ENCODE peak calls at places on chromosomes 11 and 22, in nine cellular contexts. W, B, V, H, N, Y, F, R and L are unnamed samples.

GRCh38 chr11:1792461-1792860 is 28.7 kb upstream of the CTSD start:
- DNase-seq in V (no peak), W (no peak), B (no peak), N (no peak), F (no peak), H (no peak), Y (no peak), R (no peak), L (no peak)

GRCh38 chr11:64000026-64000739 is 13.9 kb downstream of the OTUB1 start:
- DNase-seq in V (peak), N (peak), F (no peak), R (peak), H (peak), W (peak), B (peak), Y (peak), L (peak)

GRCh38 chr11:112525270-112525669 is 264.6 kb upstream of the PLET1 start:
- DNase-seq in V (no peak), N (peak), W (peak), B (peak), Y (peak), F (no peak), R (no peak), H (peak), L (no peak)

GRCh38 chr11:67316882-67317364 is 13.6 kb downstream of the SSH3 start:
- DNase-seq in Y (peak), B (no peak), N (no peak), V (peak), H (no peak), F (no peak), R (no peak), W (peak), L (no peak)

GRCh38 chr22:38481871-38482332 is 14.0 kb downstream of the KDELR3 start:
- DNase-seq in B (no peak), Y (no peak), N (no peak), H (no peak), R (no peak), W (no peak), V (no peak), F (no peak), L (no peak)

GRCh38 chr22:46871826-46872225 is 109.4 kb downstream of the TBC1D22A start:
- DNase-seq in B (no peak), R (no peak), H (no peak), V (no peak), N (no peak), Y (no peak), W (no peak), F (no peak), L (no peak)

GRCh38 chr11:130633466-130633865 is 185.0 kb downstream of the ADAMTS15 start:
- DNase-seq in N (no peak), H (no peak), R (no peak), W (peak), B (no peak), V (no peak), Y (peak), F (no peak), L (no peak)

GRCh38 chr11:794766-795637 is 3.1 kb downstream of the SLC25A22 start:
- DNase-seq in H (no peak), V (no peak), R (peak), N (no peak), F (peak), Y (no peak), B (no peak), W (no peak), L (no peak)

GRCh38 chr11:117953029-117953671 is 23.9 kb upstream of the TMPRSS13 start:
- DNase-seq in H (no peak), W (no peak), N (no peak), Y (no peak), R (peak), F (no peak), B (no peak), V (no peak), L (no peak)

GRCh38 chr22:50473855-50474671 is 772 bp downstream of the SBF1 start:
- DNase-seq in R (peak), H (no peak), B (no peak), Y (peak), V (no peak), W (peak), F (peak), N (no peak), L (no peak)

GRCh38 chr11:124670732-124671131 is 2.8 kb downstream of the SIAE start:
- DNase-seq in H (no peak), W (peak), F (no peak), B (no peak), V (no peak), N (no peak), Y (no peak), R (peak), L (no peak)

GRCh38 chr22:42336527-42337227 is 66.2 kb upstream of the TCF20 start:
- DNase-seq in R (no peak), H (no peak), V (no peak), N (no peak), Y (no peak), W (peak), F (no peak), B (no peak), L (no peak)

GRCh38 chr11:75352417-75353206 is 1.2 kb upstream of the ARRB1 start:
- DNase-seq in H (peak), Y (no peak), R (no peak), F (peak), V (no peak), N (peak), W (no peak), B (no peak), L (no peak)

GRCh38 chr11:125407046-125407445 is 89.0 kb downstream of the FEZ1 start:
- DNase-seq in F (no peak), R (no peak), Y (no peak), V (no peak), W (peak), N (no peak), B (no peak), H (no peak), L (no peak)

GRCh38 chr11:112537846-112538330 is 277.2 kb upstream of the PLET1 start:
- DNase-seq in Y (peak), N (no peak), F (no peak), H (no peak), R (no peak), B (no peak), V (peak), W (peak), L (no peak)

GRCh38 chr11:130868865-130869264 is 47.4 kb downstream of the SNX19 start:
- DNase-seq in V (no peak), N (no peak), B (no peak), F (no peak), R (no peak), Y (no peak), H (no peak), W (no peak), L (no peak)

GRCh38 chr11:1834132-1834610 is 619 bp upstream of the SYT8 start:
- DNase-seq in R (no peak), Y (no peak), W (peak), H (peak), B (no peak), V (peak), N (no peak), F (peak), L (no peak)

GRCh38 chr11:10499452-10500262 is 41.3 kb downstream of the RNF141 start:
- DNase-seq in V (no peak), H (no peak), N (peak), F (no peak), R (no peak), W (peak), B (peak), Y (no peak), L (no peak)

GRCh38 chr11:123020968-123021367 is 39.3 kb upstream of the BSX start:
- DNase-seq in H (peak), F (peak), B (no peak), Y (peak), N (no peak), R (peak), W (peak), V (peak), L (no peak)

GRCh38 chr11:134905513-134905912 is 493.5 kb upstream of the B3GAT1 start:
- DNase-seq in N (no peak), H (no peak), B (no peak), Y (no peak), R (no peak), W (no peak), F (no peak), V (no peak), L (no peak)

GRCh38 chr11:128642571-128642970 is 51.3 kb upstream of the FLI1 start:
- DNase-seq in Y (no peak), B (no peak), W (peak), R (no peak), V (no peak), F (no peak), N (no peak), H (no peak), L (no peak)

GRCh38 chr11:69921429-69922014 is 102.3 kb upstream of the FGF3 start:
- DNase-seq in B (no peak), Y (no peak), H (no peak), W (no peak), N (peak), V (no peak), R (no peak), F (no peak), L (no peak)

GRCh38 chr11:43282607-43283440 is 29.0 kb upstream of the API5 start:
- DNase-seq in N (no peak), B (no peak), F (peak), Y (peak), H (no peak), V (peak), W (peak), R (peak), L (no peak)

GRCh38 chr11:30143098-30143705 is 87.6 kb upstream of the FSHB start:
- DNase-seq in N (no peak), V (peak), W (peak), R (peak), F (peak), Y (peak), B (no peak), H (no peak), L (no peak)

GRCh38 chr22:30266445-30267381 is at the start of gene OSM:
- DNase-seq in H (peak), F (no peak), W (no peak), R (peak), V (no peak), B (no peak), N (peak), Y (no peak), L (no peak)

GRCh38 chr22:20995329-20996030 is 6.4 kb downstream of the THAP7 start:
- DNase-seq in W (no peak), F (no peak), H (no peak), Y (no peak), R (no peak), N (no peak), V (no peak), B (no peak), L (no peak)

GRCh38 chr22:48331266-48331665 is 1496.4 kb downstream of the BRD1 start:
- DNase-seq in N (no peak), R (no peak), Y (no peak), V (no peak), H (no peak), F (no peak), B (no peak), W (no peak), L (no peak)
- TF ChIP-seq CTCF in N (no peak), R (no peak), Y (no peak), V (no peak), H (no peak), F (no peak), B (no peak), W (no peak), L (no peak)

GRCh38 chr11:104146943-104147342 is 17.0 kb downstream of the PDGFD start:
- DNase-seq in Y (no peak), F (no peak), W (no peak), R (no peak), B (no peak), V (no peak), H (no peak), N (no peak), L (no peak)
- TF ChIP-seq CTCF in Y (no peak), F (no peak), W (no peak), R (no peak), B (no peak), V (no peak), H (no peak), N (no peak), L (no peak)

GRCh38 chr11:9274499-9275228 is 9.5 kb upstream of the DENND5A start:
- DNase-seq in H (no peak), F (no peak), R (no peak), V (no peak), W (no peak), Y (no peak), B (no peak), N (no peak), L (no peak)

GRCh38 chr11:9280655-9281301 is 15.6 kb upstream of the DENND5A start:
- DNase-seq in B (no peak), H (no peak), F (peak), Y (peak), R (peak), V (no peak), N (no peak), W (peak), L (no peak)

GRCh38 chr11:9273430-9274336 is 8.5 kb upstream of the DENND5A start:
- DNase-seq in B (no peak), Y (peak), H (no peak), N (peak), R (no peak), V (no peak), W (peak), F (no peak), L (peak)

GRCh38 chr11:9277176-9277575 is 12.0 kb upstream of the DENND5A start:
- DNase-seq in F (no peak), W (peak), V (no peak), Y (no peak), N (no peak), B (no peak), R (no peak), H (no peak), L (peak)

DNA sequence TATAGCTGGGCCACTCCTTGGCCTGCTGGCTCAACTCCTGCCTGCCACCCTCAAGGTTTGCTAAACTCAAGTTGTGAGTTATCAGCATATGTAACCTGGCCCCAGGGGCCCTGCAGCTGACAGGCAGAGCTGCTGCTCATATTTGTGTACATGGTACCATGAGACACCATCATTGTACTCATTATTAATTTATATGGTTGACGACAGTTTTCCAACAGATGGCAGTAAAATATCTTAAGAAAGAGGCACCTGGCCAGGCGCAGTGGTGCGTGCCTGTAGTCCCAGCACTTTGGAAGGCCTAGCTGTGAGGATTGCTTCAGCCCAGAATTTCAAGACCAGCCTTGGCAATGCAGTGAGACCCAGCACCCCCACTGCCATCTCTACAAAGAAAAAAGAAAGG is 11.4 kb upstream of the DENND5A start:
- DNase-seq in H (no peak), F (peak), W (peak), N (peak), Y (no peak), V (no peak), B (no peak), R (peak), L (no peak)
- TF ChIP-seq CTCF in H (no peak), F (no peak), W (no peak), N (no peak), Y (no peak), V (no peak), B (no peak), R (peak), L (no peak)

DNA sequence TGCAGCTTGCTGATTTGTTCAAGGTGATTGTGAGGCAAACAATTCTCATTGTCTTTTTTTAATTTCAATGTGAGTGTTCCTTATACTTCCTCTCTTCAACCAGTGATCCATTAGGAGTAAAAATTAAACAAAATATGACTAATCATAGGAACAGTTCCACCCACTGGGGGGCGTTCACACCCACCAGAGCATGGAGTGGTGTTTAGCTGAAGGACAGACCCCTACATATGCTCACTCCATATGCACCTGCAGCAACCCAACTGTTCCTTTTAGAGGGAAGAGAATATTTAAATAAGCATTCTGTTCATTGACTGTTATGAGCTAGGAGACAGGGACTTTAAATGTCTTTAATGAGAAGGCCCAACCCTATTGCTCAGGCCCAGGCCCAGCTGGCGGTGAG is 78.7 kb upstream of the DRD2 start:
- DNase-seq in V (no peak), R (peak), W (no peak), N (no peak), B (no peak), Y (no peak), H (no peak), F (no peak), L (no peak)
- TF ChIP-seq CTCF in V (no peak), R (peak), W (no peak), N (no peak), B (no peak), Y (peak), H (no peak), F (no peak), L (peak)

GRCh38 chr11:116660011-116660410 is 112.8 kb downstream of the BUD13 start:
- DNase-seq in Y (no peak), N (no peak), R (no peak), B (no peak), V (no peak), F (no peak), H (no peak), W (no peak), L (no peak)

GRCh38 chr11:116657842-116658825 is 114.7 kb downstream of the BUD13 start:
- DNase-seq in W (no peak), F (no peak), B (no peak), R (no peak), H (no peak), Y (no peak), V (no peak), N (no peak), L (no peak)

GRCh38 chr11:116661056-116661455 is 111.7 kb downstream of the BUD13 start:
- DNase-seq in B (no peak), Y (no peak), R (no peak), V (no peak), H (no peak), F (no peak), W (no peak), N (no peak), L (no peak)

GRCh38 chr11:116656011-116656410 is 116.8 kb downstream of the BUD13 start:
- DNase-seq in W (no peak), B (no peak), N (no peak), V (no peak), F (no peak), Y (no peak), R (no peak), H (no peak), L (no peak)

DNA sequence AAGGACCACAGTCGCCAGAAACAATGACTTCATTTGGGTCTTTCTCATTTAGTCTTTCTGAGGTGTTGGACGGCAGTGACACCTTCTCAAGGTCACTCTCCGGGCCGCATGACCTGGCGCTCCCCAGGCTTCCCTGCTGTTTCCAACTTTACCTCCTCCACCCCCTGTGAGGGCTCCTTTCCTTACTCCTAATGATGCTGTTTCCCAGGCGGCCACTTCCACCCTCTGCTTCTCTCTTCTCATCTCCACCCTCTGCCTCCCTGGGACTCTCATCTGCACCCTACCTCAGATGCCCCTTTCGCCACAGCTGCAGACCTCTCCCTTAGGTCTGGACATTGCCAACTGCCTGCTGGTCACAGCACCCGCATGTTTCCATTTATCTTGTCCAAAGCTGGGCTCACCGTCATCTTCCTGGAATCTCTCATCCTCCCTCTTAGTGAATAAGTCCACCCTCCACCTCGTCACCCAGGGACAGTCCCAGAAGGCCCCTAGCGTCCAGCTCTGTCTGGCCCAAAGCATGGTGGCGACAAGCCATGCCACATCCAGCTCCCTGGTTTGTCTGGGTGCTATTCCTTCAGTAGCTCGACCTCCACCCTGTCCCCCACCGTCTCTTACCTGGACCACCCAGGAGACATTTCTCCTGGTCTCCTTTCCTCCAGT is 113.8 kb downstream of the BUD13 start:
- DNase-seq in H (no peak), B (no peak), V (no peak), Y (no peak), N (no peak), W (no peak), F (no peak), R (no peak), L (no peak)
- TF ChIP-seq CTCF in H (no peak), B (no peak), V (no peak), Y (no peak), N (no peak), W (no peak), F (no peak), R (no peak), L (no peak)

GRCh38 chr11:126573325-126574076 is 218.0 kb downstream of the ST3GAL4 start:
- DNase-seq in H (no peak), N (no peak), W (no peak), V (no peak), B (no peak), F (no peak), Y (peak), R (no peak), L (no peak)
- TF ChIP-seq CTCF in H (no peak), N (no peak), W (no peak), V (no peak), B (peak), F (no peak), Y (peak), R (peak), L (peak)

GRCh38 chr11:62976109-62976508 is 8.7 kb downstream of the SLC22A6 start:
- DNase-seq in R (peak), F (no peak), V (no peak), H (no peak), Y (no peak), B (no peak), N (no peak), W (no peak), L (no peak)

GRCh38 chr11:62980133-62980760 is 4.5 kb downstream of the SLC22A6 start:
- DNase-seq in Y (peak), F (no peak), W (peak), V (no peak), B (no peak), H (no peak), N (no peak), R (no peak), L (no peak)

GRCh38 chr11:62974848-62975522 is 9.8 kb downstream of the SLC22A6 start:
- DNase-seq in N (no peak), R (peak), Y (peak), F (peak), V (no peak), W (peak), H (no peak), B (no peak), L (no peak)
- TF ChIP-seq CTCF in N (no peak), R (peak), Y (peak), F (peak), V (peak), W (peak), H (peak), B (peak), L (peak)

DNA sequence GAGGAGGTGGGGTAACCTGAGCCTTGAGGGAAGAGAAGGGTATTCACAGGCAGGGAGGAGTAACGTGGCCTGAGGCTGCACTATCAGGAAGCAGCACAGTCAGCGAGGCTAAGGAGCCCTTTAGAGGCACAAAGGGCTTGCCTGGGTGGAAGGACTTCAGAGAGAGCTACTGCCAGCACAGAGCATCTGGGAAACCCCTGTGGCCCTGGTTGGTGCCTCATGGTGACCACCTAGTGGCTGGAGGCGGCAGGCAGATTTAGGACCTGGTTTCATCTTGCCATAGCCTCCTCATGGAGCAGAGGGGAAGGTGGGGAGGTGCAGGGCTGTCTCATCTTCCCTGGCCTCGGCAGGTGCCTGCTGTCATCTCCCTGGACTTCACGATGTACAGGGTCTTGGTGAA is 64.5 kb downstream of the MPPED1 start:
- DNase-seq in Y (no peak), B (no peak), H (no peak), F (no peak), W (no peak), N (no peak), R (no peak), V (no peak), L (no peak)
- TF ChIP-seq CTCF in Y (no peak), B (no peak), H (no peak), F (no peak), W (no peak), N (no peak), R (no peak), V (no peak), L (peak)